ENCODE peak calls at places on chromosomes 16 and 17, in nine cellular contexts. O is A549, F is PC-3, D is brain microvascular endothelial cell, I is NT2/D1, V is tibial artery, N is mammary epithelial cell, Q is GM23248, G is NB4. X is an unnamed sample.

GRCh38 chr16:85675528-85675927 is 13.2 kb downstream of the GINS2 start:
- DNase-seq in D (peak), Q (peak), V (no peak), I (peak), F (no peak), O (peak), N (no peak), G (peak), X (peak)

GRCh38 chr16:69904495-69905170 is 46.5 kb upstream of the CLEC18A start:
- DNase-seq in V (no peak), O (no peak), N (no peak), F (no peak), I (peak), Q (no peak), G (no peak), D (no peak), X (no peak)

GRCh38 chr16:28873543-28874201 is 4.6 kb upstream of the ATP2A1 start:
- DNase-seq in D (no peak), V (no peak), Q (peak), I (no peak), G (peak), F (peak), O (no peak), N (no peak), X (no peak)

GRCh38 chr17:79888009-79888540 is 48.8 kb upstream of the CBX4 start:
- DNase-seq in G (no peak), O (no peak), V (no peak), N (no peak), D (no peak), I (no peak), Q (no peak), F (no peak), X (no peak)

GRCh38 chr17:17087424-17088103 is 45.3 kb downstream of the MPRIP start:
- DNase-seq in F (no peak), O (no peak), Q (no peak), N (no peak), D (no peak), I (no peak), V (no peak), G (no peak), X (no peak)

GRCh38 chr16:2959206-2959605 is 4.9 kb upstream of the KREMEN2 start:
- DNase-seq in V (no peak), I (no peak), F (no peak), N (no peak), O (no peak), G (no peak), Q (no peak), D (no peak), X (no peak)

GRCh38 chr16:69855587-69855986 is 93.5 kb downstream of the WWP2 start:
- DNase-seq in V (no peak), G (no peak), F (no peak), N (no peak), Q (no peak), I (no peak), D (no peak), O (no peak), X (no peak)

GRCh38 chr16:66750279-66751134 is 902 bp downstream of the DYNC1LI2 start:
- DNase-seq in N (peak), V (no peak), I (no peak), O (no peak), D (no peak), Q (peak), G (peak), F (no peak), X (no peak)

GRCh38 chr16:12079411-12079965 is 103.0 kb downstream of the SNX29 start:
- DNase-seq in I (no peak), V (no peak), G (no peak), Q (no peak), N (no peak), O (no peak), F (no peak), D (no peak), X (no peak)

GRCh38 chr17:61402073-61402541 is 2.5 kb downstream of the TBX2 start:
- DNase-seq in F (no peak), O (no peak), Q (no peak), I (no peak), N (no peak), G (no peak), D (no peak), V (no peak), X (no peak)

GRCh38 chr16:72493681-72494415 is 321.9 kb upstream of the PMFBP1 start:
- DNase-seq in I (no peak), G (no peak), D (no peak), Q (peak), V (no peak), O (no peak), F (peak), N (no peak), X (no peak)

GRCh38 chr16:1472974-1473373 is 1.9 kb downstream of the CLCN7 start:
- DNase-seq in V (no peak), Q (no peak), I (no peak), O (no peak), N (no peak), G (peak), F (no peak), D (no peak), X (no peak)

GRCh38 chr17:48603959-48604769 is 622 bp downstream of the HOXB6 start:
- DNase-seq in F (peak), Q (peak), N (no peak), D (no peak), V (no peak), I (no peak), G (no peak), O (peak), X (no peak)

GRCh38 chr16:3036726-3037315 is at the start of gene BICDL2:
- DNase-seq in G (no peak), O (no peak), D (no peak), V (no peak), Q (no peak), N (no peak), F (peak), I (no peak), X (no peak)

GRCh38 chr17:4541328-4542002 is 13.7 kb downstream of the MYBBP1A start:
- DNase-seq in D (no peak), O (no peak), N (no peak), I (no peak), F (no peak), Q (no peak), V (no peak), G (no peak), X (no peak)

GRCh38 chr16:54647216-54647615 is 283.4 kb upstream of the IRX5 start:
- DNase-seq in V (no peak), F (no peak), D (no peak), O (no peak), I (no peak), Q (no peak), N (peak), G (no peak), X (no peak)

GRCh38 chr16:2178321-2179106 is 17.9 kb downstream of the CASKIN1 start:
- DNase-seq in O (peak), G (no peak), V (no peak), F (no peak), D (no peak), Q (peak), I (peak), N (no peak), X (no peak)

GRCh38 chr17:68383443-68384321 is 73.6 kb downstream of the WIPI1 start:
- DNase-seq in O (peak), D (peak), Q (peak), V (no peak), N (peak), I (no peak), F (peak), G (no peak), X (peak)

GRCh38 chr17:75133001-75133400 is 1.5 kb upstream of the NT5C start:
- DNase-seq in F (peak), D (no peak), I (no peak), G (peak), N (no peak), Q (no peak), V (no peak), O (no peak), X (no peak)

GRCh38 chr17:71472809-71473789 is 647.7 kb upstream of the SOX9 start:
- DNase-seq in F (peak), Q (peak), I (peak), G (peak), V (no peak), O (peak), D (peak), N (peak), X (peak)

GRCh38 chr16:19809121-19809635 is 75.5 kb downstream of the GPRC5B start:
- DNase-seq in F (peak), N (peak), G (peak), O (peak), D (no peak), I (no peak), Q (no peak), V (peak), X (no peak)

GRCh38 chr17:79388556-79389295 is 222.1 kb downstream of the RBFOX3 start:
- DNase-seq in V (no peak), Q (peak), N (peak), O (peak), G (peak), I (peak), F (peak), D (peak), X (peak)

GRCh38 chr17:63623786-63624185 is 1.6 kb downstream of the MAP3K3 start:
- DNase-seq in G (peak), I (no peak), V (no peak), Q (no peak), D (no peak), N (no peak), O (no peak), F (no peak), X (no peak)

GRCh38 chr17:979539-980405 is at the start of gene NXN:
- DNase-seq in V (peak), F (peak), O (peak), D (peak), G (peak), I (peak), Q (peak), N (peak), X (no peak)

GRCh38 chr16:50560903-50561863 is 13.0 kb downstream of the NKD1 start:
- DNase-seq in N (no peak), F (no peak), G (no peak), V (no peak), D (no peak), O (peak), I (no peak), Q (no peak), X (no peak)

GRCh38 chr17:49407981-49408501 is 6.6 kb downstream of the PHB1 start:
- DNase-seq in Q (peak), G (peak), V (peak), F (peak), O (peak), I (peak), N (peak), D (peak), X (peak)

GRCh38 chr16:53048139-53048915 is 4.4 kb downstream of the CHD9NB start:
- DNase-seq in I (no peak), Q (no peak), O (no peak), N (no peak), D (no peak), F (no peak), G (no peak), V (no peak), X (no peak)

GRCh38 chr17:73098919-73099318 is 6.4 kb upstream of the SLC39A11 start:
- DNase-seq in Q (no peak), G (peak), F (no peak), I (no peak), O (no peak), D (no peak), N (no peak), V (no peak), X (no peak)

GRCh38 chr17:75242461-75243042 is 18.9 kb downstream of the GGA3 start:
- DNase-seq in I (no peak), F (no peak), D (no peak), Q (no peak), G (no peak), N (no peak), V (no peak), O (no peak), X (no peak)

GRCh38 chr17:81976332-81977210 is 858 bp upstream of the ASPSCR1 start:
- DNase-seq in N (no peak), G (peak), F (peak), V (no peak), Q (peak), O (peak), I (no peak), D (no peak), X (no peak)

GRCh38 chr17:50440838-50441829 is 15.1 kb downstream of the ACSF2 start:
- DNase-seq in Q (no peak), F (no peak), O (no peak), N (no peak), V (no peak), I (no peak), D (no peak), G (no peak), X (no peak)

GRCh38 chr17:46045639-46046038 is 46.6 kb downstream of the STH start:
- DNase-seq in D (no peak), G (no peak), Q (no peak), O (no peak), F (peak), I (no peak), V (no peak), N (peak), X (no peak)

DNA sequence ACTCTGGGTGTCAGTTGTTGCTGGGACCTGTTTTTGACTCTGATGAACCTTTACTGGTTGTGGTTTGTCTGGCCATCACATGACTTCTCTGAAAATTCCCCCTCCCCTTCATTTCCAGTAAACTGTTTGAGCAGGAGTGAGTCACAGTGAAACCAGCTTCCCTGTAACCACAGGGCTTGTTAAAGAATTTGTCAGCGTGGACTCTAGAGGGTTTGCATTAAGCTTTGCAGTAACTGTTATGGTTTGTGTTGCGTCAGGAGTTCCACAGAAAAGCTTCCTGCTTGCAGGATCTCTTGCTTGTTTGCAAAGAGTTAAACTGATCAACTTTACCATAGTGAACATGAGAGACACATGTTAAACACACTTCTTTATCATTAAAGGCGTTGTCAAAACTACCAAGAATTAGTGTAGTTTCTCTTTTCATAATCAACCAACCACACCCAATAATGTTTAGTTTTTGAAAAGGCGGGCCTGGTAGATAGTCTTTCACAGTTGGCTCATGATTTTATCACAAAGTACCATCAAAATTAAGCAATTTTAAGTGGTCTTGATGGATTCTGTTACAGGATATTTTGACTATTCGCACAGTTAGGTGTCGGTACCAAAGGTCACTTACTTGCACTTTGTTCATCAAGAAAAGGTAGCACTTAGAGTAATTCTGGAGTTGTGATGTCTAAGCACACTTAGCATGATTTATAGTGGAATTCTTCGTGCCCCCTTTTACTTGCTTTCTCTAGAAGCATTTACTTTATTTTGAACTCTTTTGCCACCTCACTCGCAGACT is 79.3 kb downstream of the VMP1 start:
- DNase-seq in N (peak), I (peak), Q (peak), V (peak), O (peak), F (peak), G (peak), D (peak), X (peak)
- H3K4me3 ChIP-seq in N (no peak), I (no peak), Q (peak), V (peak), O (no peak), F (peak), G (peak), D (no peak), X (no peak)

GRCh38 chr17:5584971-5585794 is 874 bp upstream of the NLRP1 start:
- DNase-seq in F (peak), N (peak), O (no peak), Q (peak), I (no peak), D (no peak), G (no peak), V (no peak), X (no peak)
- H3K4me3 ChIP-seq in F (no peak), N (peak), O (no peak), Q (peak), I (no peak), D (no peak), G (no peak), V (no peak), X (no peak)

GRCh38 chr17:29179232-29180036 is 764 bp downstream of the MYO18A start:
- DNase-seq in G (no peak), N (peak), I (no peak), F (peak), O (peak), Q (peak), D (no peak), V (no peak), X (no peak)
- H3K4me3 ChIP-seq in G (no peak), N (peak), I (peak), F (peak), O (peak), Q (peak), D (peak), V (peak), X (peak)

GRCh38 chr17:7445011-7445927 is at the start of gene CHRNB1:
- DNase-seq in I (no peak), O (peak), G (no peak), N (no peak), D (no peak), F (no peak), V (peak), Q (peak), X (no peak)
- H3K4me3 ChIP-seq in I (peak), O (peak), G (no peak), N (peak), D (peak), F (no peak), V (peak), Q (peak), X (peak)

DNA sequence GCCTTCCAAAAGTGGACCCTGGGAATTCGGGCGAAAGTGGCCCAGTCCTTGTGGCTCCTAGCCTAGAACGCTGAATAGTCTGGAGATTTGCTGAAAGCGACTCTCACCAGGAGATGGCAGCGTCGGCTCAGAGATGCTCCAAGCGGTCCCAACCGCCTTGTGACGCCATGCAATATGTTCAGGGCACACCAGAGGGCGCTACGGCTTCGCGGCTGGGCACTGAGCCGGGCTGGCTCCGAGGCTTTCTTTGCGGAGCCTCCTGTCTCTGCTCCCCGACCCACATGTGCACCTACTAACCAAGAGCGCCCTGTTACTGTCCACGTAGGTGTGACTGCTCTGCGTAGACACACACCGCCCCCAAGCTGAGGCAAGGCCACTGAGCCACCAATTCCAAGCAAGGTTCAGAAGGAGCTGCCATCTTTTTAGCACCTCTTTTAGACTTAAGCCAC is 36.9 kb downstream of the SYCE1L start:
- DNase-seq in O (peak), N (peak), D (peak), F (peak), Q (peak), V (peak), I (peak), G (peak), X (peak)
- H3K4me3 ChIP-seq in O (no peak), N (no peak), D (peak), F (peak), Q (peak), V (no peak), I (no peak), G (no peak), X (peak)

GRCh38 chr16:79363484-79363883 is 237.1 kb downstream of the MAF start:
- DNase-seq in D (no peak), V (no peak), G (no peak), F (no peak), Q (no peak), O (no peak), I (no peak), N (no peak), X (no peak)
- H3K4me3 ChIP-seq in D (no peak), V (no peak), G (no peak), F (no peak), Q (no peak), O (no peak), I (no peak), N (no peak), X (no peak)

GRCh38 chr17:59361916-59362810 is 30.7 kb downstream of the YPEL2 start:
- DNase-seq in F (peak), I (no peak), Q (peak), D (peak), V (no peak), O (no peak), G (no peak), N (peak), X (peak)
- H3K4me3 ChIP-seq in F (no peak), I (no peak), Q (peak), D (no peak), V (no peak), O (no peak), G (no peak), N (no peak), X (no peak)

GRCh38 chr16:21301168-21301894 is 23.2 kb upstream of the CRYM start:
- DNase-seq in F (peak), O (peak), D (peak), V (peak), Q (peak), N (peak), G (peak), I (no peak), X (no peak)

GRCh38 chr16:21301895-21302291 is 23.8 kb upstream of the CRYM start:
- DNase-seq in N (no peak), I (no peak), F (peak), G (no peak), Q (no peak), O (no peak), V (no peak), D (no peak), X (no peak)

GRCh38 chr16:21302454-21302853 is 24.4 kb upstream of the CRYM start:
- DNase-seq in N (peak), O (no peak), D (no peak), F (no peak), V (no peak), G (no peak), I (no peak), Q (peak), X (no peak)

GRCh38 chr16:21302898-21303528 is 24.9 kb upstream of the CRYM start:
- DNase-seq in G (peak), F (peak), N (peak), V (peak), D (peak), I (no peak), O (peak), Q (peak), X (no peak)

GRCh38 chr16:21300309-21301167 is 22.4 kb upstream of the CRYM start:
- DNase-seq in D (peak), I (peak), G (peak), O (peak), Q (peak), F (peak), V (peak), N (peak), X (peak)
- H3K4me3 ChIP-seq in D (peak), I (peak), G (peak), O (peak), Q (peak), F (peak), V (peak), N (peak), X (peak)

GRCh38 chr17:11282586-11282985 is 41.6 kb downstream of the SHISA6 start:
- DNase-seq in Q (no peak), I (no peak), O (no peak), G (no peak), F (no peak), D (no peak), V (no peak), N (no peak), X (no peak)

GRCh38 chr17:11278186-11278983 is 37.4 kb downstream of the SHISA6 start:
- DNase-seq in O (no peak), N (no peak), V (no peak), I (no peak), G (no peak), F (no peak), Q (no peak), D (no peak), X (no peak)

GRCh38 chr17:11279776-11280344 is 38.8 kb downstream of the SHISA6 start:
- DNase-seq in D (no peak), O (no peak), F (no peak), V (no peak), G (no peak), N (no peak), I (no peak), Q (no peak), X (no peak)

GRCh38 chr17:11276486-11276885 is 35.5 kb downstream of the SHISA6 start:
- DNase-seq in D (no peak), G (no peak), V (no peak), N (no peak), Q (no peak), I (no peak), O (no peak), F (no peak), X (no peak)

GRCh38 chr17:11278984-11279270 is 37.9 kb downstream of the SHISA6 start:
- DNase-seq in O (no peak), Q (no peak), D (no peak), I (no peak), V (no peak), G (no peak), F (no peak), N (no peak), X (no peak)
- H3K4me3 ChIP-seq in O (no peak), Q (no peak), D (no peak), I (no peak), V (no peak), G (no peak), F (no peak), N (no peak), X (no peak)

X was measured in astrocyte of the cerebellum.